ENCODE peak calls at places on chromosomes 6 and 20, in eight cellular contexts. I is amniotic stem cell; U is activated CD4-positive, alpha-beta T cell treated with anti-CD3 and anti-CD28 coated beads for 4 hours; C is pancreas; G is activated T-helper 1 cell treated with Interleukin-2 at 50 U/mL for 16 hours; H is tibial artery; R is M059J; T is MV-4-11. F is an unnamed sample.

GRCh38 chr20:62898970-62899632 is 27.2 kb downstream of the DIDO1 start:
- DNase-seq in I (no peak), U (no peak), C (no peak), G (no peak), H (no peak), R (no peak), T (no peak), F (no peak)

GRCh38 chr20:48107560-48107959 is 322.3 kb upstream of the SULF2 start:
- DNase-seq in I (no peak), U (no peak), C (no peak), G (no peak), H (no peak), R (peak), T (no peak), F (no peak)

GRCh38 chr20:63692436-63693078 is 3.9 kb upstream of the TNFRSF6B start:
- DNase-seq in I (no peak), U (no peak), C (no peak), G (no peak), H (no peak), R (peak), T (no peak), F (no peak)

GRCh38 chr6:168163096-168163731 is 84.2 kb upstream of the FRMD1 start:
- DNase-seq in I (no peak), U (no peak), C (no peak), G (no peak), H (no peak), R (peak), T (no peak), F (no peak)

GRCh38 chr6:32047084-32047478 is 8.9 kb downstream of the CYP21A2 start:
- DNase-seq in I (no peak), U (no peak), C (no peak), G (no peak), H (peak), R (peak), T (no peak), F (no peak)

GRCh38 chr20:62069741-62070216 is 4.1 kb upstream of the TAF4 start:
- DNase-seq in I (no peak), U (no peak), C (no peak), G (no peak), H (no peak), R (peak), T (peak), F (no peak)

GRCh38 chr6:169042061-169042460 is 211.6 kb downstream of the THBS2 start:
- DNase-seq in I (no peak), U (no peak), C (no peak), G (no peak), H (no peak), R (no peak), T (no peak), F (no peak)

GRCh38 chr6:169960891-169961611 is 209.6 kb downstream of the ERMARD start:
- DNase-seq in I (no peak), U (no peak), C (peak), G (no peak), H (peak), R (no peak), T (no peak), F (no peak)

GRCh38 chr6:52904562-52905279 is 4.8 kb downstream of the GSTA3 start:
- DNase-seq in I (no peak), U (no peak), C (no peak), G (no peak), H (no peak), R (peak), T (peak), F (no peak)

GRCh38 chr6:38064431-38064830 is 244.9 kb downstream of the ZFAND3 start:
- DNase-seq in I (no peak), U (no peak), C (no peak), G (no peak), H (no peak), R (no peak), T (no peak), F (no peak)

F was measured in lung.